ENCODE peak calls at places on chromosome 17, in five cellular contexts. V, M, P, N and H are unnamed samples.

GRCh38 chr17:39252788-39253460 is 27.2 kb upstream of the STAC2 start:
- DNase-seq in V (no peak), M (no peak), P (peak; percentile 84), N (no peak), H (no peak)

GRCh38 chr17:77435272-77436057 is 294.7 kb downstream of the SEC14L1 start:
- DNase-seq in V (no peak), M (no peak), P (no peak), N (no peak), H (peak; percentile 51)

GRCh38 chr17:74272731-74273201 is 1.3 kb upstream of the DNAI2 start:
- DNase-seq in V (no peak), M (no peak), P (no peak), N (no peak), H (no peak)

GRCh38 chr17:13311301-13311700 is 290.4 kb downstream of the HS3ST3A1 start:
- DNase-seq in V (peak; percentile 12), M (no peak), P (no peak), N (no peak), H (no peak)

GRCh38 chr17:19561697-19562318 is 28.2 kb downstream of the SLC47A1 start:
- DNase-seq in V (no peak), M (no peak), P (no peak), N (no peak), H (no peak)

GRCh38 chr17:80997471-80998387 is 6.1 kb downstream of the CHMP6 start:
- DNase-seq in V (no peak), M (no peak), P (peak; percentile 42), N (no peak), H (no peak)

GRCh38 chr17:34012709-34013375 is 242.2 kb upstream of the CCL2 start:
- DNase-seq in V (no peak), M (no peak), P (peak; percentile 50), N (no peak), H (no peak)

GRCh38 chr17:42072323-42073187 is 22.2 kb upstream of the C17orf113 start:
- DNase-seq in V (no peak), M (no peak), P (peak; percentile 84), N (no peak), H (no peak)

GRCh38 chr17:46944931-46945330 is 22.0 kb downstream of the GOSR2 start:
- DNase-seq in V (no peak), M (no peak), P (peak; percentile 55), N (no peak), H (no peak)

GRCh38 chr17:12619444-12620199 is 46.1 kb upstream of the MYOCD start:
- DNase-seq in V (peak; percentile 79), M (no peak), P (no peak), N (no peak), H (no peak)

GRCh38 chr17:77445908-77446535 is 305.3 kb downstream of the SEC14L1 start:
- DNase-seq in V (peak; percentile 56), M (no peak), P (no peak), N (no peak), H (peak; percentile 91)

GRCh38 chr17:44990994-44991393 is 22.9 kb upstream of the C1QL1 start:
- DNase-seq in V (no peak), M (no peak), P (no peak), N (no peak), H (no peak)

GRCh38 chr17:32007463-32008298 is 498 bp downstream of the LRRC37B start:
- DNase-seq in V (peak; percentile 19), M (peak; percentile 39), P (peak; percentile 85), N (peak; percentile 25), H (peak; percentile 60)

GRCh38 chr17:13736915-13737314 is 135.2 kb upstream of the HS3ST3A1 start:
- DNase-seq in V (peak; percentile 46), M (no peak), P (no peak), N (no peak), H (no peak)

GRCh38 chr17:59311051-59311468 is 20.4 kb upstream of the YPEL2 start:
- DNase-seq in V (peak; percentile 49), M (no peak), P (peak; percentile 83), N (no peak), H (peak; percentile 80)

GRCh38 chr17:45320931-45321461 is 4.2 kb upstream of the MAP3K14 start:
- DNase-seq in V (peak; percentile 97), M (no peak), P (no peak), N (no peak), H (no peak)

GRCh38 chr17:37702605-37703004 is 42.3 kb downstream of the HNF1B start:
- DNase-seq in V (peak; percentile 91), M (no peak), P (no peak), N (no peak), H (no peak)

GRCh38 chr17:20159406-20160075 is 150.4 kb downstream of the SPECC1 start:
- DNase-seq in V (peak; percentile 27), M (no peak), P (no peak), N (no peak), H (no peak)

GRCh38 chr17:78113804-78114785 is 14.5 kb downstream of the TMC6 start:
- DNase-seq in V (no peak), M (no peak), P (no peak), N (no peak), H (peak; percentile 34)

GRCh38 chr17:72342582-72343527 is 222.0 kb downstream of the SOX9 start:
- DNase-seq in V (no peak), M (no peak), P (no peak), N (peak; percentile 40), H (no peak)

GRCh38 chr17:40452921-40453378 is 9.7 kb downstream of the IGFBP4 start:
- DNase-seq in V (peak; percentile 64), M (no peak), P (no peak), N (no peak), H (no peak)

GRCh38 chr17:50289268-50289667 is 15.0 kb downstream of the TMEM92 start:
- DNase-seq in V (peak; percentile 77), M (no peak), P (no peak), N (peak; percentile 37), H (no peak)

GRCh38 chr17:33964344-33964979 is 290.6 kb upstream of the CCL2 start:
- DNase-seq in V (no peak), M (no peak), P (peak; percentile 75), N (no peak), H (peak; percentile 20)

GRCh38 chr17:49646391-49647255 is 31.3 kb downstream of the SPOP start:
- DNase-seq in V (peak; percentile 77), M (no peak), P (peak; percentile 58), N (peak; percentile 90), H (no peak)

GRCh38 chr17:82237083-82237745 is 8.4 kb downstream of the SLC16A3 start:
- DNase-seq in V (no peak), M (no peak), P (peak; percentile 79), N (peak; percentile 68), H (no peak)

GRCh38 chr17:73098919-73099318 is 6.4 kb upstream of the SLC39A11 start:
- DNase-seq in V (no peak), M (no peak), P (no peak), N (no peak), H (no peak)

GRCh38 chr17:2233441-2233947 is 70.1 kb downstream of the SMG6 start:
- DNase-seq in V (peak; percentile 89), M (no peak), P (peak; percentile 55), N (peak; percentile 25), H (no peak)

GRCh38 chr17:68288375-68288774 is 2.6 kb downstream of the SLC16A6 start:
- DNase-seq in V (no peak), M (no peak), P (no peak), N (no peak), H (no peak)

GRCh38 chr17:68289936-68290267 is 1.0 kb downstream of the SLC16A6 start:
- DNase-seq in V (no peak), M (no peak), P (no peak), N (no peak), H (no peak)

GRCh38 chr17:68290268-68290954 is 516 bp downstream of the SLC16A6 start:
- DNase-seq in V (no peak), M (no peak), P (peak; percentile 84), N (peak; percentile 44), H (peak; percentile 61)

GRCh38 chr17:68289473-68289872 is 1.5 kb downstream of the SLC16A6 start:
- DNase-seq in V (no peak), M (no peak), P (no peak), N (no peak), H (no peak)

DNA sequence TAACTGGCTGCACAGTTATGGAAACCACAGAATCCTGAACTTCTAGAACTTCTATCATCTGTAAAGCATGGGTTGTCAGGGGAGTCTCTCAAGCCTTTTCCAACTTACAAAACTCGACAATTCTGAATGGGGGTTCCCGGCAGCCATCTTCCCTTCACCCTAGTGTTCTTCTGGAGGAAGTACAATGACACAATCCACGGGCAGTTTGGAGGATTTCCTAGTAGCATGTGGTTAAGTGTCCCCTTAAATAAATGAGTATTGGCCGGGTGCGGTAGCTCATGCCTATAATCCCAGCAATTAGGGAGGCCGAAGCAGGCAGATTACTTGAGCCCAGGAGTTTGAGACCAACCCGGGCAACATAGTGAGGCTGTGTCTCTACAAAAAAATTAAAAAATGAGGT is 2.1 kb downstream of the SLC16A6 start:
- DNase-seq in V (no peak), M (no peak), P (peak; percentile 52), N (no peak), H (peak; percentile 37)
- H3K4me3 ChIP-seq in V (no peak overlapping the region), M (no peak overlapping the region), P (no peak overlapping the region), N (no peak overlapping the region), H (peak overlapping the region; percentile 94)

GRCh38 chr17:1071103-1071825 is 74.3 kb downstream of the TIMM22 start:
- DNase-seq in V (no peak), M (no peak), P (peak; percentile 33), N (no peak), H (no peak)

GRCh38 chr17:1067282-1067956 is 70.5 kb downstream of the TIMM22 start:
- DNase-seq in V (no peak), M (no peak), P (peak; percentile 54), N (no peak), H (no peak)

GRCh38 chr17:1070411-1070810 is 73.5 kb downstream of the TIMM22 start:
- DNase-seq in V (no peak), M (no peak), P (peak; percentile 38), N (no peak), H (no peak)

GRCh38 chr17:1068356-1068755 is 71.4 kb downstream of the TIMM22 start:
- DNase-seq in V (no peak), M (no peak), P (no peak), N (no peak), H (no peak)

GRCh38 chr17:1069847-1070246 is 72.9 kb downstream of the TIMM22 start:
- DNase-seq in V (no peak), M (no peak), P (peak; percentile 43), N (no peak), H (no peak)
- H3K36me3 ChIP-seq in V (peaks cover 59% of the 10 kb centered on the region), M (no peaks in the 10 kb centered on the region), P (peaks cover 30% of the 10 kb centered on the region), N (no peaks in the 10 kb centered on the region), H (peaks cover 64% of the 10 kb centered on the region)

GRCh38 chr17:27326585-27326984 is 32.7 kb downstream of the WSB1 start:
- DNase-seq in V (no peak), M (no peak), P (no peak), N (no peak), H (no peak)

GRCh38 chr17:27329146-27329805 is 35.4 kb downstream of the WSB1 start:
- DNase-seq in V (no peak), M (no peak), P (peak; percentile 44), N (no peak), H (no peak)

GRCh38 chr17:27327871-27328270 is 34.0 kb downstream of the WSB1 start:
- DNase-seq in V (peak; percentile 74), M (no peak), P (no peak), N (no peak), H (no peak)

GRCh38 chr17:27326051-27326450 is 32.1 kb downstream of the WSB1 start:
- DNase-seq in V (no peak), M (no peak), P (no peak), N (no peak), H (no peak)

GRCh38 chr17:27327397-27327796 is 33.5 kb downstream of the WSB1 start:
- DNase-seq in V (no peak), M (no peak), P (no peak), N (no peak), H (no peak)
- H3K4me3 ChIP-seq in V (no peak overlapping the region), M (no peak overlapping the region), P (no peak overlapping the region), N (no peak overlapping the region), H (no peak overlapping the region)

GRCh38 chr17:57662644-57663308 is 82.3 kb downstream of the CCDC182 start:
- DNase-seq in V (peak; percentile 99), M (peak; percentile 89), P (peak; percentile 100), N (peak; percentile 95), H (peak; percentile 49)
- H3K36me3 ChIP-seq in V (no peaks in the 10 kb centered on the region), M (no peaks in the 10 kb centered on the region), P (peaks cover 5% of the 10 kb centered on the region), N (no peaks in the 10 kb centered on the region), H (no peaks in the 10 kb centered on the region)